ENCODE peak calls at places on chromosomes 4 and X, in four cellular contexts. N is left lung, Y is upper lobe of right lung, J is vagina. U is an unnamed sample.

GRCh38 chrX:137945470-137945869 is 379.5 kb downstream of the ZIC3 start:
- DNase-seq in Y (no peak), N (no peak), J (no peak), U (no peak)

GRCh38 chrX:10014462-10015373 is 47.6 kb downstream of the CLDN34 start:
- DNase-seq in J (peak; percentile 91), Y (peak; percentile 95), N (peak; percentile 94), U (peak; percentile 77)

GRCh38 chrX:38985375-38985774 is 184.1 kb downstream of the MID1IP1 start:
- DNase-seq in N (no peak), Y (no peak), J (no peak), U (no peak)

GRCh38 chr4:128543726-128544125 is 256.1 kb upstream of the PGRMC2 start:
- DNase-seq in Y (no peak), N (no peak), J (no peak), U (no peak)

GRCh38 chr4:24722026-24722568 is 73.3 kb upstream of the SOD3 start:
- DNase-seq in Y (no peak), J (no peak), N (no peak), U (no peak)

GRCh38 chr4:926538-926937 is 5.6 kb downstream of the GAK start:
- DNase-seq in Y (peak; percentile 53), J (no peak), N (peak; percentile 27), U (no peak)

GRCh38 chr4:8410641-8411271 is 29.8 kb downstream of the ACOX3 start:
- DNase-seq in N (no peak), J (no peak), Y (no peak), U (no peak)

GRCh38 chr4:121789960-121790829 is 10.9 kb upstream of the EXOSC9 start:
- DNase-seq in J (no peak), N (no peak), Y (no peak), U (no peak)

GRCh38 chr4:83074086-83074704 is 39.2 kb downstream of the COPS4 start:
- DNase-seq in Y (no peak), N (no peak), J (no peak), U (peak; percentile 86)

GRCh38 chr4:168811793-168812651 is 198.0 kb downstream of the CBR4 start:
- DNase-seq in Y (no peak), N (no peak), J (no peak), U (no peak)

GRCh38 chrX:85020216-85020615 is 16.5 kb downstream of the APOOL start:
- DNase-seq in N (no peak), J (no peak), Y (no peak), U (no peak)

GRCh38 chr4:128347175-128347868 is 59.7 kb upstream of the PGRMC2 start:
- DNase-seq in Y (no peak), N (no peak), J (no peak), U (no peak)

GRCh38 chr4:109735566-109736454 is 5.9 kb upstream of the PLA2G12A start:
- DNase-seq in J (no peak), N (no peak), Y (no peak), U (no peak)

GRCh38 chrX:122440832-122441231 is 743.2 kb upstream of the GRIA3 start:
- DNase-seq in Y (no peak), J (no peak), N (no peak), U (no peak)

GRCh38 chr4:80614319-80614718 is 278.8 kb downstream of the CFAP299 start:
- DNase-seq in J (no peak), N (no peak), Y (no peak), U (no peak)

DNA sequence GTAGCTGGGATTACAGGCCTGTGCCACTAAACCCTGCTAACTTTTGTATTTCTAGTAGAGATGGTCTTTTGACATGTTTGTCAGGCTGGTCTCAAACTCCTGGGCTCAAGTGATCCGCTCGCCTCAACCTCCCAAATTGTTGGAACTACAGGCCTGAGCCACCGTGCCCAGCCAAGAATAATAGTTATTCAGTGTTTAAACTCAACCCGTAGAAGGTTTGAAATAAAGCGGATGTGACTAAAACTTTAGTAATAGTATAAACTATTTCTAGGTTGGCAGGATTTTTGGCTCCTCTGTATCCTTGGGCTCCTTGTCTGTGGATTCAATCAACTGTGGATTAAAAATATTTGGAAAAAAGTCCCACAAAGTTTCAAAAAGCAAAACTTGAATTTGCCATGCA is 37.8 kb downstream of the PCDH10 start:
- DNase-seq in N (no peak), Y (no peak), J (no peak), U (no peak)
- H3K27ac ChIP-seq in N (no peak overlapping the region), Y (no peak overlapping the region), J (no peak overlapping the region), U (no peak overlapping the region)

GRCh38 chr4:89285735-89286134 is 21.9 kb downstream of the GPRIN3 start:
- DNase-seq in N (no peak), Y (no peak), J (no peak), U (no peak)
- H3K27ac ChIP-seq in N (no peak overlapping the region), Y (peak overlapping the region; percentile 33), J (no peak overlapping the region), U (peak overlapping the region; percentile 94)

GRCh38 chrX:49286581-49286980 is 16.9 kb upstream of the GAGE10 start:
- DNase-seq in N (no peak), Y (no peak), J (no peak), U (no peak)

GRCh38 chrX:49284212-49284611 is 14.6 kb downstream of the PPP1R3F start:
- DNase-seq in N (no peak), J (no peak), Y (no peak), U (no peak)

GRCh38 chrX:49282647-49283011 is 13.0 kb downstream of the PPP1R3F start:
- DNase-seq in J (no peak), N (no peak), Y (no peak), U (no peak)

GRCh38 chrX:49287665-49288064 is 15.8 kb upstream of the GAGE10 start:
- DNase-seq in J (no peak), N (no peak), Y (no peak), U (no peak)

GRCh38 chrX:49286136-49286535 is 16.5 kb downstream of the PPP1R3F start:
- DNase-seq in J (no peak), N (no peak), Y (no peak), U (no peak)
- H3K27ac ChIP-seq in J (no peak overlapping the region), N (no peak overlapping the region), Y (no peak overlapping the region), U (peak overlapping the region; percentile 14)

GRCh38 chr4:37908488-37909343 is 17.8 kb downstream of the TBC1D1 start:
- DNase-seq in Y (peak; percentile 70), N (no peak), J (no peak), U (no peak)
- H3K27ac ChIP-seq in Y (no peak overlapping the region), N (peak overlapping the region; percentile 0), J (peak overlapping the region; percentile 47), U (no peak overlapping the region)

GRCh38 chrX:154321152-154321551 is 25.6 kb downstream of the TKTL1 start:
- DNase-seq in Y (no peak), N (no peak), J (no peak), U (no peak)
- H3K27ac ChIP-seq in Y (no peak overlapping the region), N (no peak overlapping the region), J (no peak overlapping the region), U (no peak overlapping the region)

GRCh38 chr4:77104405-77105292 is 28.9 kb upstream of the CCNI start:
- DNase-seq in J (no peak), Y (peak; percentile 75), N (peak; percentile 50), U (no peak)
- H3K27ac ChIP-seq in J (peak overlapping the region; percentile 29), Y (peak overlapping the region; percentile 12), N (no peak overlapping the region), U (no peak overlapping the region)

GRCh38 chr4:37905526-37906169 is 14.8 kb downstream of the TBC1D1 start:
- DNase-seq in N (no peak), J (no peak), Y (no peak), U (no peak)
- H3K27ac ChIP-seq in N (no peak overlapping the region), J (no peak overlapping the region), Y (no peak overlapping the region), U (no peak overlapping the region)